ENCODE peak calls at places on chromosome 9, in five cellular contexts. One of them, this sample, is unnamed.

GRCh38 chr9:28951945-28952344 is 1378.7 kb upstream of the C9orf72 start:
- DNase-seq in GM20000: peak; percentile 2
- DNase-seq in endothelial cell: no peak
- DNase-seq in fibroblast of lung: no peak
- DNase-seq in cardiac fibroblast: peak; percentile 14
- DNase-seq in this sample: no peak

GRCh38 chr9:91179237-91180138 is 182.2 kb downstream of the AUH start:
- DNase-seq in GM20000: no peak
- DNase-seq in endothelial cell: no peak
- DNase-seq in fibroblast of lung: peak; percentile 66
- DNase-seq in cardiac fibroblast: peak; percentile 68
- DNase-seq in this sample: no peak

GRCh38 chr9:86641970-86642369 is 287.8 kb upstream of the TUT7 start:
- DNase-seq in GM20000: no peak
- DNase-seq in endothelial cell: no peak
- DNase-seq in fibroblast of lung: no peak
- DNase-seq in cardiac fibroblast: no peak
- DNase-seq in this sample: no peak

GRCh38 chr9:21679432-21679831 is 123.0 kb upstream of the MTAP start:
- DNase-seq in GM20000: no peak
- DNase-seq in endothelial cell: no peak
- DNase-seq in fibroblast of lung: no peak
- DNase-seq in cardiac fibroblast: peak; percentile 62
- DNase-seq in this sample: no peak

GRCh38 chr9:96025995-96026572 is 150.6 kb downstream of the ERCC6L2 start:
- DNase-seq in GM20000: peak; percentile 78
- DNase-seq in endothelial cell: peak; percentile 79
- DNase-seq in fibroblast of lung: no peak
- DNase-seq in cardiac fibroblast: no peak
- DNase-seq in this sample: peak; percentile 67

GRCh38 chr9:134571326-134571871 is 70.2 kb upstream of the COL5A1 start:
- DNase-seq in GM20000: no peak
- DNase-seq in endothelial cell: no peak
- DNase-seq in fibroblast of lung: no peak
- DNase-seq in cardiac fibroblast: no peak
- DNase-seq in this sample: no peak

GRCh38 chr9:18330736-18331335 is 143.1 kb upstream of the ADAMTSL1 start:
- DNase-seq in GM20000: no peak
- DNase-seq in endothelial cell: no peak
- DNase-seq in fibroblast of lung: no peak
- DNase-seq in cardiac fibroblast: peak; percentile 47
- DNase-seq in this sample: no peak

GRCh38 chr9:87760534-87760933 is 34.6 kb downstream of the CTSL start:
- DNase-seq in GM20000: no peak
- DNase-seq in endothelial cell: no peak
- DNase-seq in fibroblast of lung: no peak
- DNase-seq in cardiac fibroblast: no peak
- DNase-seq in this sample: no peak

GRCh38 chr9:88835038-88835466 is 156.2 kb upstream of the S1PR3 start:
- DNase-seq in GM20000: no peak
- DNase-seq in endothelial cell: no peak
- DNase-seq in fibroblast of lung: peak; percentile 65
- DNase-seq in cardiac fibroblast: peak; percentile 62
- DNase-seq in this sample: no peak

GRCh38 chr9:14258840-14259239 is 55.1 kb downstream of the NFIB start:
- DNase-seq in GM20000: no peak
- DNase-seq in endothelial cell: no peak
- DNase-seq in fibroblast of lung: peak; percentile 52
- DNase-seq in cardiac fibroblast: peak; percentile 81
- DNase-seq in this sample: no peak

GRCh38 chr9:36970007-36970888 is 63.8 kb downstream of the PAX5 start:
- DNase-seq in GM20000: no peak
- DNase-seq in endothelial cell: no peak
- DNase-seq in fibroblast of lung: no peak
- DNase-seq in cardiac fibroblast: no peak
- DNase-seq in this sample: no peak

GRCh38 chr9:128845186-128845931 is 15.8 kb upstream of the SPOUT1 start:
- DNase-seq in GM20000: peak; percentile 3
- DNase-seq in endothelial cell: no peak
- DNase-seq in fibroblast of lung: no peak
- DNase-seq in cardiac fibroblast: no peak
- DNase-seq in this sample: no peak

GRCh38 chr9:98690686-98691085 is 18.0 kb downstream of the GABBR2 start:
- DNase-seq in GM20000: no peak
- DNase-seq in endothelial cell: no peak
- DNase-seq in fibroblast of lung: no peak
- DNase-seq in cardiac fibroblast: no peak
- DNase-seq in this sample: no peak

GRCh38 chr9:133954862-133955529 is 37.1 kb downstream of the VAV2 start:
- DNase-seq in GM20000: no peak
- DNase-seq in endothelial cell: no peak
- DNase-seq in fibroblast of lung: no peak
- DNase-seq in cardiac fibroblast: no peak
- DNase-seq in this sample: no peak

GRCh38 chr9:129143461-129143927 is 32.3 kb downstream of the PTPA start:
- DNase-seq in GM20000: no peak
- DNase-seq in endothelial cell: peak; percentile 77
- DNase-seq in fibroblast of lung: peak; percentile 86
- DNase-seq in cardiac fibroblast: peak; percentile 69
- DNase-seq in this sample: no peak

GRCh38 chr9:130211548-130212226 is 39.5 kb downstream of the NCS1 start:
- DNase-seq in GM20000: no peak
- DNase-seq in endothelial cell: no peak
- DNase-seq in fibroblast of lung: no peak
- DNase-seq in cardiac fibroblast: no peak
- DNase-seq in this sample: no peak

GRCh38 chr9:82397534-82397933 is 409.0 kb downstream of the SPATA31D1 start:
- DNase-seq in GM20000: no peak
- DNase-seq in endothelial cell: no peak
- DNase-seq in fibroblast of lung: no peak
- DNase-seq in cardiac fibroblast: no peak
- DNase-seq in this sample: no peak

GRCh38 chr9:122370303-122370702 is 521 bp upstream of the PTGS1 start:
- DNase-seq in GM20000: no peak
- DNase-seq in endothelial cell: no peak
- DNase-seq in fibroblast of lung: no peak
- DNase-seq in cardiac fibroblast: no peak
- DNase-seq in this sample: no peak

GRCh38 chr9:116701940-116702642 is 15.0 kb downstream of the TRIM32 start:
- DNase-seq in GM20000: no peak
- DNase-seq in endothelial cell: no peak
- DNase-seq in fibroblast of lung: no peak
- DNase-seq in cardiac fibroblast: peak; percentile 12
- DNase-seq in this sample: no peak

GRCh38 chr9:129350143-129350935 is 172.3 kb upstream of the IER5L start:
- DNase-seq in GM20000: no peak
- DNase-seq in endothelial cell: no peak
- DNase-seq in fibroblast of lung: no peak
- DNase-seq in cardiac fibroblast: no peak
- DNase-seq in this sample: no peak

GRCh38 chr9:88973281-88974045 is 17.8 kb upstream of the S1PR3 start:
- DNase-seq in GM20000: no peak
- DNase-seq in endothelial cell: no peak
- DNase-seq in fibroblast of lung: no peak
- DNase-seq in cardiac fibroblast: no peak
- DNase-seq in this sample: no peak

GRCh38 chr9:36946653-36947052 is 87.4 kb downstream of the PAX5 start:
- DNase-seq in GM20000: no peak
- DNase-seq in endothelial cell: no peak
- DNase-seq in fibroblast of lung: no peak
- DNase-seq in cardiac fibroblast: peak; percentile 13
- DNase-seq in this sample: no peak

GRCh38 chr9:121844562-121844961 is 193.1 kb downstream of the DAB2IP start:
- DNase-seq in GM20000: no peak
- DNase-seq in endothelial cell: no peak
- DNase-seq in fibroblast of lung: no peak
- DNase-seq in cardiac fibroblast: no peak
- DNase-seq in this sample: no peak

GRCh38 chr9:97710356-97711222 is 13.4 kb upstream of the XPA start:
- DNase-seq in GM20000: peak; percentile 78
- DNase-seq in endothelial cell: peak; percentile 48
- DNase-seq in fibroblast of lung: peak; percentile 76
- DNase-seq in cardiac fibroblast: peak; percentile 82
- DNase-seq in this sample: peak; percentile 81

GRCh38 chr9:86202338-86202882 is 57.0 kb downstream of the C9orf153 start:
- DNase-seq in GM20000: peak; percentile 68
- DNase-seq in endothelial cell: peak; percentile 13
- DNase-seq in fibroblast of lung: peak; percentile 69
- DNase-seq in cardiac fibroblast: peak; percentile 74
- DNase-seq in this sample: peak; percentile 60

GRCh38 chr9:26244661-26245060 is 566.4 kb upstream of the TUSC1 start:
- DNase-seq in GM20000: no peak
- DNase-seq in endothelial cell: no peak
- DNase-seq in fibroblast of lung: no peak
- DNase-seq in cardiac fibroblast: no peak
- DNase-seq in this sample: no peak
- TF ChIP-seq CTCF in GM20000: no peak
- TF ChIP-seq CTCF in endothelial cell: no peak
- TF ChIP-seq CTCF in fibroblast of lung: no peak
- TF ChIP-seq CTCF in cardiac fibroblast: no peak
- TF ChIP-seq CTCF in this sample: no peak

GRCh38 chr9:38329980-38330379 is 62.5 kb upstream of the ALDH1B1 start:
- DNase-seq in GM20000: no peak
- DNase-seq in endothelial cell: no peak
- DNase-seq in fibroblast of lung: no peak
- DNase-seq in cardiac fibroblast: no peak
- DNase-seq in this sample: no peak
- TF ChIP-seq CTCF in GM20000: no peak
- TF ChIP-seq CTCF in endothelial cell: no peak
- TF ChIP-seq CTCF in fibroblast of lung: no peak
- TF ChIP-seq CTCF in cardiac fibroblast: no peak
- TF ChIP-seq CTCF in this sample: no peak

GRCh38 chr9:125604189-125604588 is 102.8 kb downstream of the MAPKAP1 start:
- DNase-seq in GM20000: no peak
- DNase-seq in endothelial cell: no peak
- DNase-seq in fibroblast of lung: no peak
- DNase-seq in cardiac fibroblast: no peak
- DNase-seq in this sample: no peak

GRCh38 chr9:125600194-125600593 is 106.8 kb downstream of the MAPKAP1 start:
- DNase-seq in GM20000: no peak
- DNase-seq in endothelial cell: no peak
- DNase-seq in fibroblast of lung: no peak
- DNase-seq in cardiac fibroblast: peak; percentile 7
- DNase-seq in this sample: no peak

GRCh38 chr9:125603478-125604021 is 103.5 kb downstream of the MAPKAP1 start:
- DNase-seq in GM20000: no peak
- DNase-seq in endothelial cell: no peak
- DNase-seq in fibroblast of lung: no peak
- DNase-seq in cardiac fibroblast: no peak
- DNase-seq in this sample: no peak

DNA sequence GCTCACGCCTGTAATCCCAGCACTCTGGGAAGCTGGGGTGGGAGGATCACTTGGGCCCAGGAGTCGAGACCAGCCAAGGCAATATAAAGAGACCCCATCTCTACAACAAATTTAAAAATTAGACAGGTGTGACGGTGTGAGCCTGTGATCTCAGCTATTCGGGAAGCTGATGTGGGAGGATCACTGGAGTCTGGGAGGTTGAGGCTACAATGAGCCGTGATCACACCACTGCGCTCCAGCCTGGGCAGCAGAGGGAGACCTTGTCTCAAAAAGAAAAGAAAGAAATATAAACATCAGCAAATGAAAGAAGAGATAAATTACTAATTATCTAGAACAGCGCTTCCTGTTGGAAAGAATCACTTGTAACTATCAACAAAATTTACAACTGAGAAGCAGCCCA is 105.0 kb downstream of the MAPKAP1 start:
- DNase-seq in GM20000: no peak
- DNase-seq in endothelial cell: no peak
- DNase-seq in fibroblast of lung: no peak
- DNase-seq in cardiac fibroblast: no peak
- DNase-seq in this sample: no peak
- TF ChIP-seq CTCF in GM20000: no peak
- TF ChIP-seq CTCF in endothelial cell: no peak
- TF ChIP-seq CTCF in fibroblast of lung: peak; percentile 4
- TF ChIP-seq CTCF in cardiac fibroblast: no peak
- TF ChIP-seq CTCF in this sample: no peak

DNA sequence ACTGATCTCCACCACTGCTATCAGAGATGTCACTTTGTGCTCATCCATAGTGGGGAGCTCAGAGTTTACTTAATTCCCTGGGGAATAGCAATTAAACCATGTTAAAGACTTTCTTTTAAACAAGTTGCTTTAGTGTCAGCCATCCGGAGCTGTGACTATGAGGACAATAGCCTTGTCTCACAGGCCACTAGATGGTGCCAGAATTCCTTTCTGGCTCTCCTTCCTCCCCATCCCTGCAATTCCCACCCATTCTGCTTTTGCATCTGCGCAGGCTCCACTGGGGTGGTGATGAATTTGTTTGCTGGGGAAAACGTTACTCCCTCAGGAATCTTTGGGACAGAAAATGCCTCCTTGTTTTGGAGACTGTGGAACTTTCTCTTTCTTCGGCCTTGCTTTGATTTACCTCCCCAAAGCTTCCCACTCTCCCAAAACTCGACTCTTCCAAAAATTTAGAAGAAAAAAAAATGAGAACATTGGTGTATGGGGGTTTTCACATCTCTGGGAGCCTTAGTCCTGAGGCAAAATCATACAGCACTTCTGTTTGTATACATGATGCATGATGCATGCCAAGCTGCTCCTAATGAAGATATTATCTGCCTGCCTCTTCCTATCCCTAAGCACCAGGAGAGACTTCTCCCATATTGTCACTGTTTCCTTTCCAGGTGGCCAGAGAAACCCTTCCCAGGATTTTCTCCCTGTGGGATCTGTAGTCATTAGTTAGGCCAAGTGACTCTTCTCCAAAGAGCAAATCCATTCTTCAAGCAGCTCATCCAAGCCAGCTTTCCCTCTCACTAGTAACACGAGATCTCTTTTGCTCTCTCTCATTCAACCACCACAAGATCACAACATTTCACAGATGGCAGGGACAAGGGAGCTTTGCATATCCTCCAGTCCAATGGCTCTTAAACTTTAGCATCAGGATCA is 466.1 kb downstream of the TLR4 start:
- DNase-seq in GM20000: peak; percentile 9
- DNase-seq in endothelial cell: peak; percentile 52
- DNase-seq in fibroblast of lung: no peak
- DNase-seq in cardiac fibroblast: peak; percentile 51
- DNase-seq in this sample: peak; percentile 7
- TF ChIP-seq CTCF in GM20000: peak; percentile 26
- TF ChIP-seq CTCF in endothelial cell: no peak
- TF ChIP-seq CTCF in fibroblast of lung: no peak
- TF ChIP-seq CTCF in cardiac fibroblast: peak; percentile 61
- TF ChIP-seq CTCF in this sample: peak; percentile 24

GRCh38 chr9:136054146-136054545 is 40.9 kb downstream of the NACC2 start:
- DNase-seq in GM20000: no peak
- DNase-seq in endothelial cell: no peak
- DNase-seq in fibroblast of lung: no peak
- DNase-seq in cardiac fibroblast: no peak
- DNase-seq in this sample: no peak
- TF ChIP-seq CTCF in GM20000: no peak
- TF ChIP-seq CTCF in endothelial cell: no peak
- TF ChIP-seq CTCF in fibroblast of lung: no peak
- TF ChIP-seq CTCF in cardiac fibroblast: no peak
- TF ChIP-seq CTCF in this sample: no peak

GRCh38 chr9:109182940-109183798 is 16.1 kb upstream of the FRRS1L start:
- DNase-seq in GM20000: peak; percentile 61
- DNase-seq in endothelial cell: peak; percentile 59
- DNase-seq in fibroblast of lung: peak; percentile 23
- DNase-seq in cardiac fibroblast: peak; percentile 48
- DNase-seq in this sample: peak; percentile 50
- TF ChIP-seq CTCF in GM20000: peak; percentile 60
- TF ChIP-seq CTCF in endothelial cell: peak; percentile 58
- TF ChIP-seq CTCF in fibroblast of lung: peak; percentile 65
- TF ChIP-seq CTCF in cardiac fibroblast: peak; percentile 63
- TF ChIP-seq CTCF in this sample: peak; percentile 52

This sample was measured in GM10248.